ENCODE peak calls at places on chromosomes 1 and 21, in six cellular contexts. A is GM12891, V is K562, Z is GM12878, K is H1, P is HepG2. H is an unnamed sample.

GRCh38 chr1:8002329-8003320 is 23.5 kb downstream of the ERRFI1 start:
- DNase-seq in A (no peak), V (no peak), Z (no peak), K (no peak), P (no peak), H (no peak)

GRCh38 chr1:163357378-163357777 is 35.6 kb downstream of the NUF2 start:
- DNase-seq in A (no peak), V (no peak), Z (no peak), K (no peak), P (peak), H (no peak)

GRCh38 chr1:110003747-110004428 is 19.3 kb downstream of the AHCYL1 start:
- DNase-seq in A (no peak), V (peak), Z (peak), K (no peak), P (peak), H (no peak)

GRCh38 chr1:77385551-77385950 is 103.7 kb downstream of the AK5 start:
- DNase-seq in A (no peak), V (no peak), Z (no peak), K (no peak), P (no peak), H (no peak)

GRCh38 chr1:70685300-70686286 is 274.5 kb downstream of the CTH start:
- DNase-seq in A (peak), V (peak), Z (peak), K (peak), P (peak), H (peak)

GRCh38 chr1:235417101-235417697 is 50.0 kb downstream of the TBCE start:
- DNase-seq in A (peak), V (peak), Z (peak), K (peak), P (peak), H (peak)

GRCh38 chr1:66996018-66996682 is 57.8 kb downstream of the SLC35D1 start:
- DNase-seq in A (peak), V (peak), Z (peak), K (peak), P (peak), H (peak)

GRCh38 chr1:17919525-17920439 is 164.6 kb downstream of the ACTL8 start:
- DNase-seq in A (no peak), V (peak), Z (no peak), K (peak), P (no peak), H (no peak)

GRCh38 chr1:149848811-149849210 is 50.6 kb upstream of the BOLA1 start:
- DNase-seq in A (no peak), V (no peak), Z (no peak), K (no peak), P (peak), H (no peak)

GRCh38 chr1:173064011-173064410 is 13.3 kb upstream of the TNFSF18 start:
- DNase-seq in A (no peak), V (no peak), Z (no peak), K (no peak), P (no peak), H (no peak)

GRCh38 chr1:99665212-99665611 is 19.3 kb downstream of the PALMD start:
- DNase-seq in A (no peak), V (no peak), Z (no peak), K (no peak), P (no peak), H (no peak)

GRCh38 chr1:77954521-77954920 is 24.4 kb downstream of the FUBP1 start:
- DNase-seq in A (no peak), V (no peak), Z (no peak), K (no peak), P (no peak), H (no peak)

GRCh38 chr1:156816561-156817328 is at the start of gene SH2D2A:
- DNase-seq in A (peak), V (peak), Z (peak), K (no peak), P (no peak), H (peak)

GRCh38 chr1:154445040-154445472 is 39.9 kb downstream of the IL6R start:
- DNase-seq in A (peak), V (no peak), Z (peak), K (no peak), P (no peak), H (peak)

GRCh38 chr1:45785583-45785982 is 17.8 kb upstream of the MAST2 start:
- DNase-seq in A (no peak), V (no peak), Z (peak), K (no peak), P (no peak), H (no peak)

GRCh38 chr1:57897581-57897980 is 473.7 kb upstream of the DAB1 start:
- DNase-seq in A (no peak), V (no peak), Z (no peak), K (no peak), P (no peak), H (no peak)

GRCh38 chr1:36156329-36157114 is 562 bp downstream of the MAP7D1 start:
- DNase-seq in A (peak), V (peak), Z (no peak), K (no peak), P (no peak), H (peak)

GRCh38 chr1:85578321-85579295 is 2.0 kb upstream of the CCN1 start:
- DNase-seq in A (no peak), V (no peak), Z (no peak), K (no peak), P (peak), H (no peak)

GRCh38 chr1:11862890-11863289 is 4.1 kb upstream of the NPPB start:
- DNase-seq in A (no peak), V (no peak), Z (no peak), K (no peak), P (no peak), H (no peak)

GRCh38 chr1:5554111-5554510 is 438.1 kb downstream of the NPHP4 start:
- DNase-seq in A (no peak), V (no peak), Z (no peak), K (no peak), P (no peak), H (no peak)

GRCh38 chr1:5552787-5553484 is 439.3 kb downstream of the NPHP4 start:
- DNase-seq in A (no peak), V (no peak), Z (no peak), K (no peak), P (no peak), H (no peak)

GRCh38 chr1:5554784-5555183 is 437.4 kb downstream of the NPHP4 start:
- DNase-seq in A (no peak), V (no peak), Z (no peak), K (no peak), P (no peak), H (no peak)

GRCh38 chr1:5559078-5559477 is 433.1 kb downstream of the NPHP4 start:
- DNase-seq in A (no peak), V (no peak), Z (no peak), K (no peak), P (no peak), H (no peak)

GRCh38 chr1:5555853-5556252 is 436.4 kb downstream of the NPHP4 start:
- DNase-seq in A (no peak), V (no peak), Z (no peak), K (no peak), P (no peak), H (no peak)
- TF ChIP-seq TAF1 in A (no peak), V (no peak), Z (no peak), K (no peak), P (no peak), H (no peak)

GRCh38 chr1:27872059-27872801 is at the start of gene THEMIS2:
- DNase-seq in A (peak), V (peak), Z (no peak), K (no peak), P (no peak), H (peak)
- TF ChIP-seq POLR2AphosphoS5 in A (peak), V (no peak), Z (peak), K (peak), P (no peak), H (peak)

DNA sequence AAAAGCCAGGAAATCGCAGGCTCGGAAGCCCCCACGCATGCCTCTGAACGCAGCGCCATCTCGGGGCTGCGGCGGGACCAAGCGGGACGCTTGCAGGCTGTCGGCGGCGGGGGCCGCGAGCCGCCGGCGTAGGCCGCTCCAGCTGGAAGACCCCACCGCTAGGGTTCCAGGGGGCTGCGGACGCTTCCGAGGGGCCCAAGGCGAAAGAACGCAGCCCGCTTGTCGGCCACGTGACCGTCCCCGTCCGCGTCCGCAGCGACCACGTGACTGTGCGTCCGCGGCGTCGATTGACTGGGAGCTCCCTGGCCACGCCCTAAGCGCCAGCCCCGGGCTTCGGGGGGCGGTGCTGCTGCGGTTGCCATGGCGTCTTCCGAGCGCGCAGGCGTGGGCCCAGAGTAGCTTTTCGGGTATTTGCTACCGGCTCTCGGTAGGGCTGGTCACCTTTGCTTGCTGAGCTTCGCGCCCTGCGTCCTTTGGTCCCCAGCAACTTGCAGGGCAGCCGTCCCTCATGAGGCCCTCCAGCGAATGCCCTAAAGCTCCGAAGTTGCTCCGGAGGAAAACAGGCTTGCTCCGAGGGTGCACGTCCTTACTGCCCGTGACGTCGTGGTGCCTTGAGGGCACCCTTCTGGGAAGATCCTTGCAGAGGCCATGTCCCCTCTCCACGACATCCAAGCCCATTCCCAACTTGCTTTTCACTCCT is 197.2 kb downstream of the DYRK1A start:
- DNase-seq in A (peak), V (peak), Z (peak), K (peak), P (no peak), H (peak)
- TF ChIP-seq POLR2A in A (peak), V (peak), Z (peak), K (peak), P (no peak), H (peak)

GRCh38 chr1:160031368-160032164 is at the start of gene PIGM:
- DNase-seq in A (peak), V (peak), Z (peak), K (peak), P (peak), H (peak)

GRCh38 chr1:160032165-160032827 is 506 bp upstream of the PIGM start:
- DNase-seq in A (no peak), V (peak), Z (no peak), K (no peak), P (no peak), H (no peak)

GRCh38 chr1:160025314-160025713 is 6.5 kb downstream of the PIGM start:
- DNase-seq in A (no peak), V (no peak), Z (no peak), K (no peak), P (no peak), H (no peak)

GRCh38 chr1:160028426-160028825 is 3.4 kb downstream of the PIGM start:
- DNase-seq in A (no peak), V (no peak), Z (no peak), K (no peak), P (no peak), H (no peak)

DNA sequence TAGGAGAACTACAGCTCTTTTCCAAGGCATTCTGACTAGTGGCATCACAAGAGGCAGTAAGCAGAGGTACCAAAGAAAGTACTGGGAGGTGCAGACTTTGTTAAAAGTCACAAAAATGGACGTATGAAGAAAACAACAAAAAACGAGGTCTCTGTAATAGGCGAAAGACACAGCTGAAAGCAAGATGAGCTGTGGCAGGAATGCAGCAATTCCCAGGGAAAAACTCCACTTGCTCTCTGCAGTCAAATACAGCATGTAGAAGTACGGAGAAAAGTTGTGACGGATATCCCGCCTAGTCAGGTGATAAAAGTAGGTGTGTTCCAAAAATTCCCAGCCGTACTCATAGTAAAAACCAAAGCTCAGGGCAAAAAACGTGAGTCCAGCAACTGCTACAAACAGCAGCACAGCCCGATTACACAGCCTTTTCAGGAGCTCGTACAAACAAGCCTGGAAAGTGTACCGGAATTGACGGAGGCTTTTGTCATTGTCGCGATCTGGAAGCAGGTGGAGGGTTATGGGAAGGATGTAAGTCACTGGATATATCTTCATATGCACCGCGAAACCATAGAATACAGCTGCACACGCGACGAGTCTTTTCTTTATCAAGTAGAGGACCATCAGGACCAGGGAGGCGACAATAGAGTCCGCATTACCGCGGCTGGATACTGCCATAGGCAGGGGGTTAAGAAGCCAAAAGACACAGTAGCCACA is 978 bp downstream of the PIGM start:
- DNase-seq in A (no peak), V (no peak), Z (no peak), K (no peak), P (no peak), H (no peak)
- TF ChIP-seq TAF1 in A (peak), V (no peak), Z (no peak), K (no peak), P (no peak), H (no peak)

DNA sequence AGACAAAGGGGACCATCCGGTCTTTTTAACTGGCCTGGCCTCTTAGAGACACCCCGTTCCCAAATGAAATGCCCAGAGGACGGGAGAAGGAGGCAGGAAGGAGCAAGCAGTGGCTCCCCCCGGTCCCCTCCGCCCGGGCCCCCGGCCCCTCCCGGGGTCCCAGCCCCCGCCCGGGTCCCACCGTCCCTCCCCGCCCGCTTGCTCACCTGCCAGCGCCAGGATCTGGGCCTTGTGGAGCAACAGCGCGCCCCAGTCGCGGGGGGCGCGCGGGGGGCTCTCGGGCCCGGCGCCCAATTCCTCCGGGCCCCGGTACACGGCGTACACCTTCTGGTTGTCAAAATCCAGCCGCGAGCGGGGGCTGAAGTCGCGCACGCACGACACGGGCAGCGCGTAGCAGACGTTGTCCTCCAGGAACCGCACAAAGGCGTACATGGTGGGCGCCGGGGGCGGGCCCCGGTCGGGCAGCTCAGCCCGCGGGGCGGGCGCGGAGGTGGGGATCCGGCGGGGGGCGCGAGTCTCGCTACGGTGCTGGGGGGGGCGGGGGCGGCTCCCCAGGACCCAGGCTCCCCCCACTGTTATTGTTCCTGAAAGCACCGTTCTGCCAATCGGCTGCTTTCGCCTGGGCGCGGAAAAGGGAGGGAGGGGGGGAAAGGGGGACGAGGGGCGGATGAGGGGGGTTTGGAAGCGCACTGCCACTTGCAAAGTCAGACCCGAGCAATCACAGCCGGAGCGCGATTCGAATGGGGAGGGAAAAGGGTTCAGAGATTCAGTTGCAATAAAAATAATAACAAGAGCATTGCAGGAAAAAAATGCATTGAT is at the start of gene BEND5:
- DNase-seq in A (peak), V (no peak), Z (no peak), K (peak), P (no peak), H (peak)
- TF ChIP-seq POLR2AphosphoS5 in A (no peak), V (no peak), Z (no peak), K (no peak), P (no peak), H (no peak)

GRCh38 chr1:160097911-160098851 is at the start of gene IGSF8:
- DNase-seq in A (peak), V (peak), Z (peak), K (no peak), P (peak), H (peak)
- TF ChIP-seq POLR2A in A (no peak), V (no peak), Z (peak), K (peak), P (peak), H (no peak)

GRCh38 chr1:27539901-27540861 is 50.2 kb upstream of the WASF2 start:
- DNase-seq in A (no peak), V (no peak), Z (no peak), K (no peak), P (no peak), H (no peak)

GRCh38 chr1:27545876-27546275 is 55.9 kb upstream of the WASF2 start:
- DNase-seq in A (no peak), V (no peak), Z (no peak), K (no peak), P (no peak), H (no peak)

GRCh38 chr1:27538793-27539192 is 48.8 kb upstream of the WASF2 start:
- DNase-seq in A (no peak), V (no peak), Z (no peak), K (no peak), P (no peak), H (no peak)

GRCh38 chr1:27544818-27545612 is 55.0 kb upstream of the WASF2 start:
- DNase-seq in A (no peak), V (no peak), Z (no peak), K (no peak), P (no peak), H (no peak)

GRCh38 chr1:27542463-27543273 is 52.7 kb upstream of the WASF2 start:
- DNase-seq in A (no peak), V (peak), Z (no peak), K (no peak), P (peak), H (no peak)
- TF ChIP-seq TAF1 in A (no peak), V (peak), Z (no peak), K (no peak), P (peak), H (no peak)

DNA sequence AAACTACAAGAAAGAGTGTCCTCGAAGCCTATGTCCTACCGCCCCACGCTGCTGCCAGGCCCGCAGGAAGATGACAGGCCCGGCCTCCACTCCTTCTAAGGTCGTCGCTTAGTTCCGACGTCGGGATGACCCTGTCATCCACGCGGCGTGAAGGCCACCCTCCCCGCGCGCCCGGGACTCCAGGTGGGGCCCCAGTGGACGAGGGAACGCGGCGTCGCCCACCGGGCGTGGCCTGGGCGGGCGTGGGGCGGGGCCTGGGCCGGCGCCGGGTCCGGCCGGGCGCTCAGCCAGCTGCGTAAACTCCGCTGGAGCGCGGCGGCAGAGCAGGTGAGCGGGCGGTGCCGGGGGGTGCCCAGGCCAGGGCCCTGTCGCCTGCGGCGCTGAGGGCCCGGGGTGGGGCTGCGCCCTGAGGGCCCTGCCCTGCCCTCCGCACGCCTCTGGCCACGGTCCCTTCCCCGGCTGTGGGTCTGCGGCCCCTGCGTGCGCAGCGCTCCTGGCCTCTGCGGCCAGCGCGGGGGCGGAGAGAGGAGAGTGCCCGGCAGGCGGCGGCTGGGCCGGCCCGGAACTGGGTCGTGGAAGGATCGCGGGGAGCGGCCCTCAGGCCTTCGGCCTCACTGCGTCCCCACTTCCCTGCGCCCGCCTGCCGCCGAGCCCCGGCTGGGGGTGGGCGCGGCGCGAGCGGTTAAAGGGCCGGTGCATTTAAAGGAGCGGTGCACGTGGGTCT is at the start of gene PSEN2:
- DNase-seq in A (peak), V (peak), Z (no peak), K (no peak), P (peak), H (peak)
- TF ChIP-seq POLR2AphosphoS5 in A (no peak), V (no peak), Z (no peak), K (no peak), P (no peak), H (no peak)